ENCODE peak calls at places on chromosomes 12 and 14, in four cellular contexts. X is GM12865, P is endothelial cell, O is neural crest cell. E is an unnamed sample.

GRCh38 chr12:7175493-7175892 is 14.0 kb upstream of the PEX5 start:
- DNase-seq in X (no peak), P (no peak), O (no peak), E (no peak)

GRCh38 chr12:6925543-6926279 is 2.0 kb upstream of the ATN1 start:
- DNase-seq in P (peak; percentile 53), O (no peak), X (no peak), E (peak; percentile 54)

GRCh38 chr12:12562016-12562483 is 613 bp downstream of the DUSP16 start:
- DNase-seq in O (peak; percentile 25), P (peak; percentile 31), X (peak; percentile 57), E (no peak)

GRCh38 chr12:111168009-111168786 is 200.7 kb downstream of the PHETA1 start:
- DNase-seq in X (no peak), P (no peak), O (no peak), E (no peak)

GRCh38 chr12:224330-224729 is 10.4 kb upstream of the SLC6A12 start:
- DNase-seq in O (no peak), P (no peak), X (no peak), E (no peak)

GRCh38 chr14:104342435-104343293 is 204.3 kb downstream of the KIF26A start:
- DNase-seq in P (no peak), X (no peak), O (no peak), E (no peak)

GRCh38 chr14:92556255-92556741 is 42.7 kb downstream of the RIN3 start:
- DNase-seq in X (no peak), O (no peak), P (no peak), E (no peak)

GRCh38 chr14:67574806-67575205 is 25.3 kb downstream of the PIGH start:
- DNase-seq in X (no peak), P (no peak), O (no peak), E (no peak)

GRCh38 chr14:64815257-64815656 is 64.5 kb downstream of the SPTB start:
- DNase-seq in P (no peak), O (no peak), X (no peak), E (no peak)

GRCh38 chr12:1281683-1282366 is 290.8 kb downstream of the ERC1 start:
- DNase-seq in O (no peak), P (no peak), X (no peak), E (no peak)

GRCh38 chr12:1277905-1278304 is 286.9 kb downstream of the ERC1 start:
- DNase-seq in X (peak; percentile 61), P (no peak), O (no peak), E (peak; percentile 33)

GRCh38 chr12:1284611-1285010 is 293.6 kb downstream of the ERC1 start:
- DNase-seq in X (no peak), P (no peak), O (no peak), E (no peak)

GRCh38 chr12:1282670-1283361 is 291.8 kb downstream of the ERC1 start:
- DNase-seq in X (no peak), P (no peak), O (no peak), E (no peak)

GRCh38 chr12:1279050-1279449 is 288.0 kb downstream of the ERC1 start:
- DNase-seq in P (no peak), X (no peak), O (no peak), E (no peak)
- TF ChIP-seq CTCF in P (no peak), X (no peak), O (peak; percentile 56), E (no peak)

GRCh38 chr14:79369359-79370332 is 841.7 kb downstream of the DIO2 start:
- DNase-seq in O (no peak), X (no peak), P (no peak), E (no peak)
- TF ChIP-seq CTCF in O (no peak), X (no peak), P (no peak), E (no peak)

DNA sequence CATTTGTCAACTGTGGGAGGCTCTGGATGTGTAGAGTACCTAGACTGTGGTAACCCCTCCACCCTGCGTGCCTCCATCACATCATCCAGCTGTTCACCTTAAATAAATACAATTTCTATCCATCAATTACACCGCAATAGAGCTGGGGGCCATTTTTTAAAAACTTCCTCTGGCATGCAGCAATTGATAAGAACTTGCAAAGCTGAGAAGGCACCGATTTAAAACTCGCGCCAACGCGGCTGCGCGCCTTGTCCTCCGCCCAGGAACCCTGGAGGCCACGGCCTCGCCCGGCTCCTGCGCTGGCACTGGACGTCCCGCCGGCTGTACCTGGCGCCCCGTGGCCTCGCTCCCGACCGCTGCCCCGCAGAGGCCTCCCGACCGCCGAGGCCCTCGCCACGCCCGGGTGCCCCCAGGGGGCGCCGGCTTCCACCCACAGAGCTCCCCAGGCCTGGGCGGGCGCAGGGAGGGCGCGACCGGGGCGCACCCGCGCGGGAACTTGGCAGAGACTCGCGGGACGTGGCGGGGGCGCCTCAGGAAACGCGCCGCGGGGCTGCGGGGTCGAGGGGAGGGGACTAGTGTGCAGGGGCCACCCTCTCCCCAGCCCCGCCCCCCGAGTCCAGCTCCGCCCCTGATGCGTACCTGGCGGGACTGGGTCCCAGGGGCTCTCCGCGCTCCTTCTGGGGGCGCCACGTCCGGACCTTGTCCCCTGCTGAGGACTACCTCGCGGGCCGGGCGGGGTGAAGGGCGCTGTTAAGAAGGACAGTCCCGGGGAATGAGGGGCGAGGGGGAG is 65.6 kb downstream of the TNFAIP2 start:
- DNase-seq in P (peak; percentile 57), X (peak; percentile 31), O (peak; percentile 18), E (peak; percentile 31)
- TF ChIP-seq CTCF in P (no peak), X (no peak), O (peak; percentile 45), E (no peak)

GRCh38 chr14:78697341-78697740 is 527.2 kb downstream of the NRXN3 start:
- DNase-seq in X (peak; percentile 33), O (no peak), P (no peak), E (no peak)
- TF ChIP-seq CTCF in X (peak; percentile 56), O (peak; percentile 77), P (peak; percentile 31), E (peak; percentile 54)

GRCh38 chr12:47758834-47759690 is at the start of gene RAPGEF3:
- DNase-seq in O (peak; percentile 62), P (peak; percentile 85), X (peak; percentile 71), E (peak; percentile 77)
- TF ChIP-seq CTCF in O (peak; percentile 68), P (peak; percentile 84), X (peak; percentile 56), E (peak; percentile 82)

GRCh38 chr14:86153480-86153879 is 623.5 kb downstream of the FLRT2 start:
- DNase-seq in P (no peak), X (no peak), O (no peak), E (no peak)
- TF ChIP-seq CTCF in P (peak; percentile 43), X (no peak), O (peak; percentile 47), E (peak; percentile 73)

GRCh38 chr12:69540606-69541386 is 44.5 kb upstream of the CCT2 start:
- DNase-seq in P (no peak), O (no peak), X (no peak), E (no peak)
- TF ChIP-seq CTCF in P (no peak), O (no peak), X (no peak), E (no peak)

GRCh38 chr12:94148841-94149780 is 734 bp downstream of the PLXNC1 start:
- DNase-seq in X (peak; percentile 85), P (peak; percentile 58), O (no peak), E (peak; percentile 83)
- TF ChIP-seq CTCF in X (peak; percentile 64), P (peak; percentile 43), O (peak; percentile 59), E (peak; percentile 47)

GRCh38 chr14:62501021-62501750 is 544.1 kb downstream of the KCNH5 start:
- DNase-seq in O (no peak), X (no peak), P (no peak), E (no peak)

DNA sequence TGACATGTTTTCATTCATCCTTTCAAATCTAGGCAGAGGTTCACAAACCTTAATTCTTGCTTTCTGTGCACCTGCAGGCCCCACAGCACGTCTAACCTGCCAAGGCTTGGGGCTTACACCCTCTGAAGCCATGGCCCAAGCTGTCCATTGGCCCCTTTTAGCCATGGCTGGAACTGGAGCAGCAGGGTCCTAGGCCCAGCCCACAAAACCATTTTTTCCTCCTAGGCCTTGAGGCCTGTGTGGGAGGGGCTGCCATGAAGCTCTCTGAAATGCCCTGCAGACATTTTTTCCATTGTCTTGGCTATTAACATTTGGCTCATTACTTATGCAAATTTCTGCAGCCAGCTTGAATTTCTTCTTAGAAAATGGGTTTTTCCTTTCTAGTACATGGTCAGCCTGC is 547.5 kb downstream of the KCNH5 start:
- DNase-seq in O (no peak), P (no peak), X (no peak), E (no peak)
- TF ChIP-seq CTCF in O (no peak), P (no peak), X (no peak), E (no peak)